ENCODE peak calls at places on chromosomes 7 and 10, in four cellular contexts. One of them, this sample, is unnamed.

GRCh38 chr10:121608669-121609190 is 10.5 kb upstream of the FGFR2 start:
- DNase-seq in activated naive CD8-positive, alpha-beta T cell treated with anti-CD3 and anti-CD28 coated beads, Interleukin-2, amount 10 ng/mL, durations not matched to agents 7 days and 5 days: peak; percentile 65
- DNase-seq in IMR-90: no peak
- DNase-seq in GM03348: peak; percentile 83
- DNase-seq in this sample: peak; percentile 10

GRCh38 chr7:48255046-48255445 is 83.8 kb downstream of the ABCA13 start:
- DNase-seq in activated naive CD8-positive, alpha-beta T cell treated with anti-CD3 and anti-CD28 coated beads, Interleukin-2, amount 10 ng/mL, durations not matched to agents 7 days and 5 days: no peak
- DNase-seq in IMR-90: peak; percentile 86
- DNase-seq in GM03348: peak; percentile 24
- DNase-seq in this sample: no peak

GRCh38 chr10:80568306-80568705 is 30.6 kb downstream of the SH2D4B start:
- DNase-seq in activated naive CD8-positive, alpha-beta T cell treated with anti-CD3 and anti-CD28 coated beads, Interleukin-2, amount 10 ng/mL, durations not matched to agents 7 days and 5 days: no peak
- DNase-seq in IMR-90: no peak
- DNase-seq in GM03348: no peak
- DNase-seq in this sample: no peak

GRCh38 chr7:73329861-73330581 is 2.1 kb downstream of the FKBP6 start:
- DNase-seq in activated naive CD8-positive, alpha-beta T cell treated with anti-CD3 and anti-CD28 coated beads, Interleukin-2, amount 10 ng/mL, durations not matched to agents 7 days and 5 days: no peak
- DNase-seq in IMR-90: peak; percentile 36
- DNase-seq in GM03348: peak; percentile 21
- DNase-seq in this sample: no peak

GRCh38 chr10:87864497-87865059 is 1.2 kb downstream of the PTEN start:
- DNase-seq in activated naive CD8-positive, alpha-beta T cell treated with anti-CD3 and anti-CD28 coated beads, Interleukin-2, amount 10 ng/mL, durations not matched to agents 7 days and 5 days: no peak
- DNase-seq in IMR-90: no peak
- DNase-seq in GM03348: no peak
- DNase-seq in this sample: peak; percentile 13

GRCh38 chr7:106071999-106072714 is 40.0 kb downstream of the SYPL1 start:
- DNase-seq in activated naive CD8-positive, alpha-beta T cell treated with anti-CD3 and anti-CD28 coated beads, Interleukin-2, amount 10 ng/mL, durations not matched to agents 7 days and 5 days: no peak
- DNase-seq in IMR-90: no peak
- DNase-seq in GM03348: no peak
- DNase-seq in this sample: peak; percentile 78

GRCh38 chr10:29499993-29500537 is 134.7 kb downstream of the SVIL start:
- DNase-seq in activated naive CD8-positive, alpha-beta T cell treated with anti-CD3 and anti-CD28 coated beads, Interleukin-2, amount 10 ng/mL, durations not matched to agents 7 days and 5 days: no peak
- DNase-seq in IMR-90: no peak
- DNase-seq in GM03348: no peak
- DNase-seq in this sample: no peak

GRCh38 chr10:62018141-62018911 is 116.8 kb downstream of the ARID5B start:
- DNase-seq in activated naive CD8-positive, alpha-beta T cell treated with anti-CD3 and anti-CD28 coated beads, Interleukin-2, amount 10 ng/mL, durations not matched to agents 7 days and 5 days: no peak
- DNase-seq in IMR-90: no peak
- DNase-seq in GM03348: no peak
- DNase-seq in this sample: no peak

GRCh38 chr7:80275192-80275605 is 140.6 kb downstream of the GNAI1 start:
- DNase-seq in activated naive CD8-positive, alpha-beta T cell treated with anti-CD3 and anti-CD28 coated beads, Interleukin-2, amount 10 ng/mL, durations not matched to agents 7 days and 5 days: no peak
- DNase-seq in IMR-90: no peak
- DNase-seq in GM03348: no peak
- DNase-seq in this sample: no peak

GRCh38 chr10:1156921-1157614 is 100.9 kb downstream of the WDR37 start:
- DNase-seq in activated naive CD8-positive, alpha-beta T cell treated with anti-CD3 and anti-CD28 coated beads, Interleukin-2, amount 10 ng/mL, durations not matched to agents 7 days and 5 days: no peak
- DNase-seq in IMR-90: no peak
- DNase-seq in GM03348: no peak
- DNase-seq in this sample: no peak

GRCh38 chr7:44182827-44183226 is 6.4 kb downstream of the GCK start:
- DNase-seq in activated naive CD8-positive, alpha-beta T cell treated with anti-CD3 and anti-CD28 coated beads, Interleukin-2, amount 10 ng/mL, durations not matched to agents 7 days and 5 days: no peak
- DNase-seq in IMR-90: no peak
- DNase-seq in GM03348: no peak
- DNase-seq in this sample: no peak

GRCh38 chr7:100835903-100836811 is 8.8 kb upstream of the EPHB4 start:
- DNase-seq in activated naive CD8-positive, alpha-beta T cell treated with anti-CD3 and anti-CD28 coated beads, Interleukin-2, amount 10 ng/mL, durations not matched to agents 7 days and 5 days: no peak
- DNase-seq in IMR-90: no peak
- DNase-seq in GM03348: peak; percentile 5
- DNase-seq in this sample: no peak